ENCODE peak calls at places on chromosomes 13 and 19, in four cellular contexts. One of them, this sample, is unnamed.

GRCh38 chr13:44899967-44900366 is 89.3 kb downstream of the NUFIP1 start:
- DNase-seq in fibroblast of pulmonary artery: no peak
- DNase-seq in cardiac fibroblast: no peak
- DNase-seq in skeletal muscle cell: no peak
- DNase-seq in this sample: no peak

GRCh38 chr13:97000295-97000925 is 6.1 kb upstream of the OXGR1 start:
- DNase-seq in cardiac fibroblast: peak
- DNase-seq in fibroblast of pulmonary artery: peak
- DNase-seq in skeletal muscle cell: no peak
- DNase-seq in this sample: peak

GRCh38 chr13:90447735-90448103 is 899.8 kb upstream of the MIR17HG start:
- DNase-seq in cardiac fibroblast: peak
- DNase-seq in skeletal muscle cell: peak
- DNase-seq in fibroblast of pulmonary artery: peak
- DNase-seq in this sample: peak

GRCh38 chr13:40398060-40398459 is 268.4 kb downstream of the FOXO1 start:
- DNase-seq in skeletal muscle cell: no peak
- DNase-seq in cardiac fibroblast: no peak
- DNase-seq in fibroblast of pulmonary artery: no peak
- DNase-seq in this sample: no peak

GRCh38 chr13:73268306-73268705 is 209.5 kb downstream of the KLF5 start:
- DNase-seq in skeletal muscle cell: peak
- DNase-seq in fibroblast of pulmonary artery: peak
- DNase-seq in cardiac fibroblast: peak
- DNase-seq in this sample: peak

GRCh38 chr19:21581646-21582045 is 76.2 kb downstream of the ZNF429 start:
- DNase-seq in fibroblast of pulmonary artery: no peak
- DNase-seq in skeletal muscle cell: no peak
- DNase-seq in cardiac fibroblast: no peak
- DNase-seq in this sample: no peak

GRCh38 chr13:73940098-73940497 is 194.1 kb downstream of the KLF12 start:
- DNase-seq in fibroblast of pulmonary artery: no peak
- DNase-seq in skeletal muscle cell: no peak
- DNase-seq in cardiac fibroblast: no peak
- DNase-seq in this sample: no peak

GRCh38 chr13:52195052-52195837 is 35.8 kb upstream of the NEK3 start:
- DNase-seq in skeletal muscle cell: peak
- DNase-seq in cardiac fibroblast: peak
- DNase-seq in fibroblast of pulmonary artery: peak
- DNase-seq in this sample: peak

GRCh38 chr13:23467048-23467931 is 33.8 kb upstream of the SACS start:
- DNase-seq in fibroblast of pulmonary artery: no peak
- DNase-seq in cardiac fibroblast: no peak
- DNase-seq in skeletal muscle cell: no peak
- DNase-seq in this sample: peak

GRCh38 chr13:43077446-43077845 is 54.1 kb downstream of the DNAJC15 start:
- DNase-seq in skeletal muscle cell: no peak
- DNase-seq in fibroblast of pulmonary artery: no peak
- DNase-seq in cardiac fibroblast: no peak
- DNase-seq in this sample: no peak

GRCh38 chr13:43072394-43072793 is 49.0 kb downstream of the DNAJC15 start:
- DNase-seq in skeletal muscle cell: no peak
- DNase-seq in cardiac fibroblast: peak
- DNase-seq in fibroblast of pulmonary artery: peak
- DNase-seq in this sample: peak

GRCh38 chr13:43074824-43075510 is 51.6 kb downstream of the DNAJC15 start:
- DNase-seq in fibroblast of pulmonary artery: no peak
- DNase-seq in skeletal muscle cell: no peak
- DNase-seq in cardiac fibroblast: no peak
- DNase-seq in this sample: no peak

DNA sequence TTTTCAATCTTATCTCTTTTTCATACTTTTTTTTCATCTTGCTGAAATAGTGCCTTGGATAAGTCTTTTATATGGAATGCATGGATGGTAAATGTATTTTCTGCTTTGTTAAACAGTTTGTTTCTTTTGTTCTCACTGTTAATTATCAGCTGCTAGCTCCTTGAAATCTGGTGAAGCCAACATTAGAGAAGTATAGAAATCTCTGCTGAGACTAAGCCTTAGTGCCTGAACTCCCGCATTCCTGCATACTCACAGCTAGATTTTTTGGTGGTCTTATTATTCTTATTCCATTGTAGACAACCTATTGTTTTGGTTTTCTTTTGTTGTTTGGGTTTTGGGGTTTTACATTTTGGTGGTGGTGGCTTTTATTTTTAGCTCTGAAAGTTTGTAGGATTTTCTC is 48.4 kb downstream of the DNAJC15 start:
- DNase-seq in skeletal muscle cell: no peak
- DNase-seq in cardiac fibroblast: no peak
- DNase-seq in fibroblast of pulmonary artery: no peak
- DNase-seq in this sample: no peak
- H3K4me3 ChIP-seq in skeletal muscle cell: no peak
- H3K4me3 ChIP-seq in cardiac fibroblast: no peak
- H3K4me3 ChIP-seq in fibroblast of pulmonary artery: no peak
- H3K4me3 ChIP-seq in this sample: no peak

GRCh38 chr19:13503570-13504235 is 2.6 kb downstream of the CACNA1A start:
- DNase-seq in skeletal muscle cell: no peak
- DNase-seq in fibroblast of pulmonary artery: no peak
- DNase-seq in cardiac fibroblast: no peak
- DNase-seq in this sample: no peak

GRCh38 chr19:13507053-13507611 is 853 bp upstream of the CACNA1A start:
- DNase-seq in cardiac fibroblast: no peak
- DNase-seq in skeletal muscle cell: peak
- DNase-seq in fibroblast of pulmonary artery: no peak
- DNase-seq in this sample: peak

GRCh38 chr19:13505164-13505695 is 1.0 kb downstream of the CACNA1A start:
- DNase-seq in fibroblast of pulmonary artery: no peak
- DNase-seq in cardiac fibroblast: no peak
- DNase-seq in skeletal muscle cell: no peak
- DNase-seq in this sample: no peak

GRCh38 chr19:13506550-13506878 is 235 bp upstream of the CACNA1A start:
- DNase-seq in fibroblast of pulmonary artery: no peak
- DNase-seq in cardiac fibroblast: peak
- DNase-seq in skeletal muscle cell: peak
- DNase-seq in this sample: peak

DNA sequence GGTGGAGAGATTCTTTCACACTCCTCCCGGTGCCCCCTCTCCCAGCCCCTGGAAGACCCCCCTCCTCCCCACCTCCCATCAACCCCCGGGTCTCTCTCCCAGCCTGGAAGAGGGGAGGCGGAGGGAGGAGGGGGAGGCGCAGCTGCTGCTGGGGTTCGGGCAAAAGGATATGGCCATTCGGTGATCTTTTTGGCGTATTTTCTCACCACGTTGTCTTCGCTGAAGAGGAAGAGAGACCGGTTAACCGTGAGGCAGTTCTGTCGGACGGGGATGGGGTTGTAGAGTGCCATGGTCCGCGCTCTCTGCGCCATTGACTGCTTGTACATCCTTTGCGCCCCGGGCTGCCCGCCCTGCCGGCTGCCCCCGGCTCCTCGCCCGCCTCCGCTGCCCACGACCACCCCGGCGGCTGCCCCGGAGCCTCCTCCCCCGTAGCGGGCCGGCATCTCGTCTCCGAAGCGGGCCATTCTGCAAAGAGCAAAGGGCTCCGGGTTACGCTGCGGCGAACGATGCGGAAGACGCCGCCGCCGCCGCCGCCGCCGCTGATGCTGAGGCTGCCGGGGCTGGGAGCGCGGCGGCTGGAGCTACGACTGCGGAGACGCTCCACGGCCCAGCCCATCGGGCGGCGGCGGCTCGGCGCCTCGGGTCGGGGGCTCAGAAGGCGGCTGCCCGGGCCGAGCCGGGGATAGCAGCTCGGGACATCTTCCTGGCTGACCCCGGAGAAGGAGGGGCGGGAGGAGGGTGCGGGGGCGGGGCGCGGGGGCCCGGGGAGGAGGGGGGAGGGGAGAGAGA is at the start of gene CACNA1A:
- DNase-seq in fibroblast of pulmonary artery: no peak
- DNase-seq in skeletal muscle cell: no peak
- DNase-seq in cardiac fibroblast: peak
- DNase-seq in this sample: peak
- H3K4me3 ChIP-seq in fibroblast of pulmonary artery: no peak
- H3K4me3 ChIP-seq in skeletal muscle cell: peak
- H3K4me3 ChIP-seq in cardiac fibroblast: peak
- H3K4me3 ChIP-seq in this sample: peak

DNA sequence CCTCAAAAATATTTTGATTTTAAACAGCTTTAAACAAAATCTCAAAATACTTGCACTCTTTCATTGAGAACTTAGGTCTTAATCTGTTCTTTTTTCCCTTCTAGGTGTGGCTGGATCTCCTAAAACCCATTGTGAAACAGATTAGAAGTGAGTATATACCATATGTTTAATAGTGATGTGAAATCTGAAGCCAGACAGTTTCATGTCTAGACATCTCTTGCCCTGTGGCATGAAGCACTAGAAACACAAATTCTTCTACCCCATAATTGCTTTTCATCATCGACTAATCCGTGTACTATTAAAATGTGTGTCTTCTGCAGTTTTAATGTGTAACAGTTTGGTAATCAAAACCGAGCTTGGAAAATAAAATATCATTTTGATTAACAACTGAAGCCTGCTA is 188.2 kb upstream of the RNF113B start:
- DNase-seq in skeletal muscle cell: no peak
- DNase-seq in fibroblast of pulmonary artery: no peak
- DNase-seq in cardiac fibroblast: no peak
- DNase-seq in this sample: peak
- H3K4me3 ChIP-seq in skeletal muscle cell: no peak
- H3K4me3 ChIP-seq in fibroblast of pulmonary artery: no peak
- H3K4me3 ChIP-seq in cardiac fibroblast: no peak
- H3K4me3 ChIP-seq in this sample: no peak

GRCh38 chr13:46551410-46552301 is 1.3 kb upstream of the LRCH1 start:
- DNase-seq in cardiac fibroblast: peak
- DNase-seq in skeletal muscle cell: no peak
- DNase-seq in fibroblast of pulmonary artery: peak
- DNase-seq in this sample: peak
- H3K4me3 ChIP-seq in cardiac fibroblast: no peak
- H3K4me3 ChIP-seq in skeletal muscle cell: peak
- H3K4me3 ChIP-seq in fibroblast of pulmonary artery: peak
- H3K4me3 ChIP-seq in this sample: peak

GRCh38 chr19:2702170-2703076 is at the start of gene GNG7:
- DNase-seq in fibroblast of pulmonary artery: peak
- DNase-seq in cardiac fibroblast: peak
- DNase-seq in skeletal muscle cell: peak
- DNase-seq in this sample: peak
- H3K4me3 ChIP-seq in fibroblast of pulmonary artery: peak
- H3K4me3 ChIP-seq in cardiac fibroblast: peak
- H3K4me3 ChIP-seq in skeletal muscle cell: peak
- H3K4me3 ChIP-seq in this sample: peak

GRCh38 chr19:19504754-19505668 is 10.3 kb downstream of the TSSK6 start:
- DNase-seq in skeletal muscle cell: no peak
- DNase-seq in fibroblast of pulmonary artery: no peak
- DNase-seq in cardiac fibroblast: no peak
- DNase-seq in this sample: no peak

GRCh38 chr19:19505669-19506326 is 9.6 kb downstream of the TSSK6 start:
- DNase-seq in skeletal muscle cell: no peak
- DNase-seq in fibroblast of pulmonary artery: no peak
- DNase-seq in cardiac fibroblast: no peak
- DNase-seq in this sample: no peak

GRCh38 chr19:19508217-19508616 is 7.1 kb downstream of the TSSK6 start:
- DNase-seq in skeletal muscle cell: no peak
- DNase-seq in fibroblast of pulmonary artery: no peak
- DNase-seq in cardiac fibroblast: no peak
- DNase-seq in this sample: no peak

GRCh38 chr19:19507354-19507753 is 8.0 kb downstream of the TSSK6 start:
- DNase-seq in cardiac fibroblast: no peak
- DNase-seq in skeletal muscle cell: no peak
- DNase-seq in fibroblast of pulmonary artery: no peak
- DNase-seq in this sample: no peak

DNA sequence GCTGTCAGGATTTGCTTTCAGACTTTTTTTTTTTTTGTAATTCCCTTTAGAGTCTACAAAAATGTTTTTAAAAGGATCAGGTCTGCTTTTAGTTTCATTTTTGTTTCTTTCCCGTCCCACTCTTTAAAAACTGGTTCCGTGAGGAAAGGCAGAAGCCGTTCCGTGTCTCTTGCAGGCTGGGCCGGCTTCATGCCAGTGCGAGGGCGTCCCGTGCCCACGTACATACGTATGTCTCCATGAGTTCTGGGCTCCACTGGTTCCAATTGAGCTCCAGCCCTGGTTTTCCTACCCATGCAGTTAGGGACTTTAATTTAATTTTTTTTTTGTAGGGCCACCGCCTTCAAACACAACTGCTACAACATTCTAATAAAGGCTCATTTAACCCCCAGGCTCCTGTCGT is 8.8 kb downstream of the TSSK6 start:
- DNase-seq in fibroblast of pulmonary artery: no peak
- DNase-seq in cardiac fibroblast: no peak
- DNase-seq in skeletal muscle cell: no peak
- DNase-seq in this sample: no peak
- H3K4me3 ChIP-seq in fibroblast of pulmonary artery: no peak
- H3K4me3 ChIP-seq in cardiac fibroblast: no peak
- H3K4me3 ChIP-seq in skeletal muscle cell: no peak
- H3K4me3 ChIP-seq in this sample: no peak

This sample was measured in AG10803.